ENCODE peak calls at places on chromosomes 11 and 22, in six cellular contexts. W, N, C, A, X and B are unnamed samples.

GRCh38 chr22:39205344-39206021 is 39.3 kb downstream of the PDGFB start:
- DNase-seq in W (peak; percentile 53), N (peak; percentile 46), C (peak; percentile 33), A (peak; percentile 82), X (peak; percentile 66), B (peak; percentile 59)

GRCh38 chr22:19761500-19762314 is 1.1 kb downstream of the TBX1 start:
- DNase-seq in W (no peak), N (no peak), C (no peak), A (peak; percentile 43), X (no peak), B (no peak)

GRCh38 chr11:79493555-79494171 is 52.8 kb upstream of the TENM4 start:
- DNase-seq in W (peak; percentile 53), N (peak; percentile 19), C (peak; percentile 95), A (peak; percentile 83), X (peak; percentile 78), B (no peak)

GRCh38 chr22:49492308-49492707 is 335.4 kb downstream of the BRD1 start:
- DNase-seq in W (no peak), N (no peak), C (no peak), A (no peak), X (no peak), B (no peak)

GRCh38 chr11:1060885-1061616 is 13.6 kb upstream of the MUC2 start:
- DNase-seq in W (no peak), N (peak; percentile 74), C (no peak), A (peak; percentile 98), X (peak; percentile 88), B (no peak)

GRCh38 chr11:128624269-128625170 is 37.2 kb upstream of the ETS1 start:
- DNase-seq in W (peak; percentile 40), N (no peak), C (no peak), A (no peak), X (no peak), B (no peak)

GRCh38 chr22:42343136-42343484 is 72.7 kb upstream of the TCF20 start:
- DNase-seq in W (peak; percentile 47), N (no peak), C (no peak), A (no peak), X (no peak), B (no peak)

GRCh38 chr11:126918556-126918955 is 82.0 kb downstream of the KIRREL3 start:
- DNase-seq in W (no peak), N (no peak), C (no peak), A (no peak), X (no peak), B (no peak)

GRCh38 chr22:46449974-46450745 is 87.3 kb downstream of the CELSR1 start:
- DNase-seq in W (no peak), N (no peak), C (no peak), A (no peak), X (no peak), B (no peak)

GRCh38 chr11:4467043-4467442 is 15.4 kb upstream of the OR52K1 start:
- DNase-seq in W (no peak), N (no peak), C (no peak), A (no peak), X (no peak), B (no peak)

GRCh38 chr11:86519064-86519911 is 144.6 kb downstream of the CCDC81 start:
- DNase-seq in W (no peak), N (no peak), C (no peak), A (no peak), X (no peak), B (no peak)

DNA sequence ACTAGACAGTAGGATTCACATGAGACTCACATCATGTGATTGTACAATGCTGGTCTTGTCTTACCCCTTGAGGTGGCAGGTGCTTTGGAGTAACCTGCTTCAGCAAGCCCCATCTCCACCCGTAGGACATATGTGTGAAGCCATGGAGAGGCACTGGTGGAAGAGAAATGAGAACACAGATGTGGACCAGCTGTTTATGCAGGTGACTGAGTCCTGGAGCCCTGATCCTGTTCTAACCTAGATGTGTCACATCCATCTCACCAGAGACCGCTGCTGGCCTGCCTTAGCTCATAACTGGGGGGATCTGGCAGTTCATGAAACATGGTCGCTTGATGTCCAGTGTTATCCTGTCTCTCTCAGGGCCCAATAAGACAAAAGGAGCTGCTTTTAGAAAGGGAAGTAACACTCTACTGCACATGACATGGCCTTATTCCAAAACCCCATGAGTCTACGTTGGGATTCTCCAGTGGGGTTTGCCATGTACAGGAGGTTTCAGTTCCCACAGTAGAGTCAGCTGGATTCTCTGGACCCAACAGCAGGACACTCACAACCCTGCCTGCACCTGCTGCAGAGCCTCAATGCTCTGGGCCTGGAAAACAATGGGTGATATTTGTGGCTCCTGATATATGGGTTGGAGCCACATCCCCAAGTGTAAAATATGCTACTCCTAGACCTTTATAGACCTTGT is 62.0 kb downstream of the GGTLC2 start:
- DNase-seq in W (no peak), N (no peak), C (peak; percentile 11), A (no peak), X (no peak), B (no peak)
- TF ChIP-seq CTCF in W (no peak), N (no peak), C (no peak), A (no peak), X (no peak), B (no peak)

GRCh38 chr11:24511518-24511917 is 14.7 kb downstream of the LUZP2 start:
- DNase-seq in W (no peak), N (no peak), C (no peak), A (peak; percentile 63), X (no peak), B (no peak)

GRCh38 chr11:24513837-24514594 is 17.2 kb downstream of the LUZP2 start:
- DNase-seq in W (no peak), N (no peak), C (no peak), A (peak; percentile 58), X (no peak), B (no peak)

GRCh38 chr11:24509114-24509513 is 12.3 kb downstream of the LUZP2 start:
- DNase-seq in W (no peak), N (no peak), C (no peak), A (peak; percentile 44), X (no peak), B (no peak)
- TF ChIP-seq CTCF in W (no peak), N (no peak), C (no peak), A (peak; percentile 55), X (peak; percentile 20), B (peak; percentile 82)

GRCh38 chr11:46808804-46809431 is 37.2 kb downstream of the CKAP5 start:
- DNase-seq in W (no peak), N (peak; percentile 13), C (no peak), A (peak; percentile 53), X (no peak), B (no peak)
- TF ChIP-seq CTCF in W (peak; percentile 66), N (peak; percentile 60), C (peak; percentile 47), A (peak; percentile 57), X (no peak), B (peak; percentile 82)

GRCh38 chr11:57085604-57086003 is 96.1 kb upstream of the LRRC55 start:
- DNase-seq in W (no peak), N (no peak), C (no peak), A (peak; percentile 31), X (no peak), B (no peak)
- TF ChIP-seq CTCF in W (no peak), N (no peak), C (no peak), A (peak; percentile 46), X (no peak), B (peak; percentile 47)